ENCODE peak calls at places on chromosomes 16 and 17, in five cellular contexts. F is neuronal stem cell, Y is H9, K is H1, X is mesenchymal stem cell. T is an unnamed sample.

GRCh38 chr17:45227631-45228120 is 6.0 kb downstream of the FMNL1 start:
- DNase-seq in F (no peak), Y (no peak), K (no peak), X (no peak), T (no peak)

GRCh38 chr17:41553176-41553575 is 18.7 kb downstream of the KRT9 start:
- DNase-seq in F (no peak), Y (no peak), K (no peak), X (no peak), T (no peak)

GRCh38 chr17:42459983-42460300 is 1.3 kb downstream of the ATP6V0A1 start:
- DNase-seq in F (no peak), Y (no peak), K (no peak), X (peak; percentile 81), T (no peak)

GRCh38 chr16:31699601-31700000 is 171.9 kb downstream of the AHSP start:
- DNase-seq in F (no peak), Y (no peak), K (no peak), X (no peak), T (no peak)

GRCh38 chr17:58513391-58513912 is 986 bp downstream of the MTMR4 start:
- DNase-seq in F (no peak), Y (no peak), K (no peak), X (no peak), T (peak; percentile 37)

GRCh38 chr17:50593321-50593720 is 32.8 kb downstream of the CACNA1G start:
- DNase-seq in F (peak; percentile 82), Y (peak; percentile 74), K (peak; percentile 66), X (peak; percentile 13), T (peak; percentile 16)

GRCh38 chr16:72898216-72898825 is 149.6 kb downstream of the ZFHX3 start:
- DNase-seq in F (no peak), Y (no peak), K (no peak), X (no peak), T (no peak)

GRCh38 chr16:8963010-8963824 is 489 bp downstream of the USP7 start:
- DNase-seq in F (no peak), Y (no peak), K (peak; percentile 50), X (peak; percentile 15), T (peak; percentile 33)

GRCh38 chr17:45677770-45678169 is 106.3 kb upstream of the CRHR1 start:
- DNase-seq in F (no peak), Y (no peak), K (no peak), X (no peak), T (no peak)

GRCh38 chr16:4213721-4214120 is 28.2 kb downstream of the SRL start:
- DNase-seq in F (no peak), Y (no peak), K (no peak), X (no peak), T (no peak)

DNA sequence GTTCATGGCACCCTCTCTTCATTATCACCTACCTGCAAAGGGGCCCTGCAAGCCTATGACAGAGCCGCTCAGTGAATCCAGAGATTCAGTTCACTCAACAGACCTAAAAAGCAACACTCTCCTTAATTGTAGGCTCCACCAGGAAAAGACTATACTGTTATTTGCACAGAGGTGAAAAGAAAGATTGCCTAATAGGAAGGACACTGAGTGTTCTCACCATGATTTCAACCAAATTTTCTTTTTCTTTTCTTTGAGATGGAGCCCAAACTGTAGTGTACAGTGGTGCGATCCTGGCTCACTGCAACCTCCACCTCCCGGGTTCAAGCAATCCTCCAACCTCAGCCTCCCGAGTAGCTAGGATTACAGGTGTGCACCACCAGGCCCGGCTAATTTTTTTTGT is 104.5 kb downstream of the PARN start:
- DNase-seq in F (no peak), Y (no peak), K (no peak), X (no peak), T (no peak)
- H2BK12ac ChIP-seq in F (no peak overlapping the region), Y (no peak overlapping the region), K (no peak overlapping the region), X (no peak overlapping the region), T (no peak overlapping the region)

DNA sequence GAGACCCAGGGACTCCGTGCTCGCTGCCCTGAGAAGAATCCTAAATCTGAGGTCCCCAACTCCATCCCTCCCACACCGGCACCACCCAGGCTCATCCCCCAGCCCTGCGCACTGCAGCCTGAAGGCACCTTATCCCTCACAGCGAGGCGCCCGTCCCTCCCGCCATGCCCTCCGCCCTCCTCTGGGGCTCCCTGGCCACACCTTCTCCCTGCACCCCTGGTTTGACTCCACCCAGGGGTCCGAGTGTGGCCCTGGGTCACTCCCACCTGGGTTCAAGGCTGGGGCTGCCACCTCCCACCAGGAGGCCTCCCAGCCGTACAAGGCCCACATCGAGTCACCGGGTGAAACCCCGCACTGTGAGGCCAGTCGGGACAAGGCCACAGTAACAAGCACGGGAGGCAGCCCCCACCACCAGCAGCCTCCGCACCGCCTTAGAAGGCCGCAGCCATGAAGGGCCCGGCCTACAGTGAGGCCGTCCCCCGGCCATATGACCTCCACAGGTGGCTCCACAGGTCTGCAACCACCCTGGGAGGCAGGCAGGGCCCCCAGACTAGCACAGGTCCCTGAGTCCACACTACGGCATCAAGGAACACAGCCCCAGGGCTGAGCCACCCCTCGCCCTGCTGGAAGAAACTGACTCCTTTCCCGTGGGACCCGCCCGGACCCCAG is 8.3 kb downstream of the HAGH start:
- DNase-seq in F (no peak), Y (no peak), K (no peak), X (no peak), T (no peak)
- H2BK12ac ChIP-seq in F (no peak overlapping the region), Y (no peak overlapping the region), K (no peak overlapping the region), X (no peak overlapping the region), T (no peak overlapping the region)

GRCh38 chr16:20806168-20807050 is at the start of the genes ERI2 and REXO5:
- DNase-seq in F (peak; percentile 93), Y (peak; percentile 95), K (peak; percentile 93), X (peak; percentile 98), T (peak; percentile 96)
- H2BK12ac ChIP-seq in F (no peak within 1 kb of the TSS), Y (no peak within 1 kb of the TSS), K (peak within 1 kb of the TSS; percentile 72), X (no peak within 1 kb of the TSS), T (no peak within 1 kb of the TSS)

GRCh38 chr17:60300949-60301348 is 91.0 kb downstream of the USP32 start:
- DNase-seq in F (no peak), Y (no peak), K (no peak), X (no peak), T (no peak)

GRCh38 chr17:60305141-60305540 is 86.8 kb downstream of the USP32 start:
- DNase-seq in F (no peak), Y (no peak), K (no peak), X (peak; percentile 9), T (no peak)

GRCh38 chr17:60304502-60304901 is 87.4 kb downstream of the USP32 start:
- DNase-seq in F (no peak), Y (no peak), K (no peak), X (no peak), T (no peak)

GRCh38 chr17:60301644-60302043 is 90.3 kb downstream of the USP32 start:
- DNase-seq in F (no peak), Y (no peak), K (no peak), X (no peak), T (no peak)

GRCh38 chr17:60303406-60304099 is 88.4 kb downstream of the USP32 start:
- DNase-seq in F (no peak), Y (no peak), K (no peak), X (peak; percentile 9), T (no peak)
- H2BK12ac ChIP-seq in F (no peak overlapping the region), Y (no peak overlapping the region), K (no peak overlapping the region), X (no peak overlapping the region), T (no peak overlapping the region)

DNA sequence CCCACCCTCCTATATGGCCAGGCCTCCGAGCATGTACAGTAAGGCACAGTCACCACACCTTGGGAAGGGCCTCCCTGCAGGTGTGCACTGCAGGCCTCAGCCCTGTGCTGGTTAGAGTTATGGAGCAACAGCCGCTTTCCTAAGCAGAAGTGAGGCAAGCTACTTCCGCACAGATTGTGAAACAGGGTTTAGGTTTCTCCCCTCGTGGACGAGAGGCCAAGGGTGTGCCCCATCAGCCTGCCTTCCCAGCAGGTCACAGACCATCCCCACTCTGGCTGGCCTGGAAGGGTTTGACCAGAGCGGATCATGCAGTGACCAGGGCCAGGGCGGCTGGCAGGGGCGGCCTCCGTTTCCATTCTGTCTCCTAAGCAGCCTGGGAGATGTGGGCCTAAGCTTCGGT is 4.7 kb downstream of the MSRB1 start:
- DNase-seq in F (no peak), Y (no peak), K (no peak), X (no peak), T (no peak)
- H2BK12ac ChIP-seq in F (no peak overlapping the region), Y (no peak overlapping the region), K (no peak overlapping the region), X (no peak overlapping the region), T (no peak overlapping the region)

DNA sequence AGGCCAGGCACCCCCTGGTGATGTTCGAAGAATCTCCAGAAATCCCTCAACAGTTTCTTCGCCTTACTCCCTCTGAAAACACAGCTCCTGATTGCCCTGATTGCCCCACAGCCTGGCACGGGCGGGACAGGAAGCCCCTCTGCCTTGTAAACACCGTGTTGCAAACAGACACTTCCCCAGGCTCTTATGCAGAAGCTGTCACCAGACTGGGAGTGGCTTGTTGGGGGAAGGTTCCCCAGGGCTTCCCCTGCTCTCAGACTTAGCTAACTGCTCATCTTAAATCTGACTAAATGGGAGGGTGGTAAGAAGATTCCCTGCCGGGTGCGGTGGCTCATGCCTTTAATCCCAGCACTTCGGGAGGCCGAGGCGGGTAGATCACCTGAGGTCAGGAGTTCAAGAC is 11.2 kb downstream of the PIK3R5 start:
- DNase-seq in F (no peak), Y (peak; percentile 84), K (no peak), X (no peak), T (peak; percentile 50)
- H2BK12ac ChIP-seq in F (no peak overlapping the region), Y (no peak overlapping the region), K (no peak overlapping the region), X (no peak overlapping the region), T (no peak overlapping the region)

DNA sequence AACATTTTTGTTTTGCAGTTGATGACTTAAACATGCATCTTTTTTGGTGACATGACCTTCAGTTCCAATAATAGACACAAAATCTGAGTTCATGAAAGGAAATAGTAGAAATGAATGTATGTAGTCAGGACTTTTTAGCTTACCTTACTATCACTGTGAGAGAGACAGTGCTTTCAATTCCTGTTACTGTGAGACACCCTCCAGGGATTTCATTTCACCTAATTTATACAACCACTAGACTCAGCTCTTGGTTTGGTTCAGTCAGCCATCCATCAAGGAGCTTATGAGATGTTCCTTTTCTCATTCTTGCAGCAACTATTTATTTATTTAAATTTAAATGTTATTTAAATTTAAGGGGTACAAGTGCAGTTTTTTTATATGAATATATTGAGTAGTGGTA is 77.9 kb downstream of the MAP2K4 start:
- DNase-seq in F (no peak), Y (no peak), K (no peak), X (no peak), T (no peak)
- H2BK12ac ChIP-seq in F (no peak overlapping the region), Y (no peak overlapping the region), K (no peak overlapping the region), X (no peak overlapping the region), T (no peak overlapping the region)

GRCh38 chr17:3860939-3861338 is 14.9 kb upstream of the NCBP3 start:
- DNase-seq in F (no peak), Y (no peak), K (no peak), X (no peak), T (no peak)
- H2BK12ac ChIP-seq in F (no peak overlapping the region), Y (no peak overlapping the region), K (no peak overlapping the region), X (no peak overlapping the region), T (no peak overlapping the region)

DNA sequence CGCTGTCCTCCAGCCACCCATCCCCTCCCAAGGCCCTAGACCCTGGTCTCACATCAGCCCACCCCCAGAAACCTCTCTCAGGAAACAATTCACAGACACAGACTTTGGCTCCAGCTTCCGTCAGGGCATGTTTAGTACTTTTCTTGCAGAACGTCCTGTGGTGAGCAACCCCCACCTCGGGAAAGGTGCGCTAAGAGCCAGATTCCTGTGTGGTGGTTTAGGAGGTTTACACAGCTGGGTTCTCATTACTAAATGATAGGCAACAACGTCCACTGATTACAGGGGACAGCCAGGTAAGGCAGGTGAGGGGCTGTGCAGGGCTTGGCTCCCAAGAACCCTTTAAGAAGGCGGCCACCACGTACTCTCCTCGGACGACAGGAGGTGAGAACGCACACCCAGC is 29.3 kb downstream of the KIFC3 start:
- DNase-seq in F (no peak), Y (no peak), K (no peak), X (no peak), T (no peak)
- H2BK12ac ChIP-seq in F (peak overlapping the region; percentile 22), Y (no peak overlapping the region), K (peak overlapping the region; percentile 39), X (no peak overlapping the region), T (no peak overlapping the region)